ENCODE peak calls at places on chromosomes 4 and X, in nine cellular contexts. J, R, Q, P, U, Y, S, T and W are unnamed samples.

GRCh38 chr4:45442466-45442865 is 681.4 kb downstream of the GABRG1 start:
- DNase-seq in Y (no peak), Q (no peak), S (no peak), U (no peak), J (no peak), T (no peak), P (no peak), R (no peak), W (no peak)

GRCh38 chr4:172515266-172515879 is 653.2 kb upstream of the GALNT7 start:
- DNase-seq in U (no peak), P (no peak), J (no peak), R (no peak), T (no peak), S (no peak), Q (no peak), Y (no peak), W (no peak)

GRCh38 chrX:102154218-102154860 is 1.4 kb downstream of the BEX5 start:
- DNase-seq in U (no peak), Q (no peak), S (no peak), J (no peak), Y (peak), P (no peak), T (peak), R (peak), W (no peak)

GRCh38 chr4:95038791-95039190 is 281.0 kb downstream of the BMPR1B start:
- DNase-seq in Y (no peak), T (no peak), U (no peak), S (no peak), J (no peak), Q (no peak), R (no peak), P (no peak), W (no peak)

GRCh38 chr4:10554694-10555093 is 97.5 kb upstream of the ZNF518B start:
- DNase-seq in T (peak), Y (peak), S (peak), J (peak), U (peak), P (no peak), Q (peak), R (no peak), W (no peak)

GRCh38 chr4:121072080-121072835 is at the start of gene NDNF:
- DNase-seq in J (no peak), S (peak), P (peak), Y (peak), T (peak), R (peak), U (no peak), Q (peak), W (peak)

GRCh38 chr4:38868055-38868965 is 704 bp downstream of the FAM114A1 start:
- DNase-seq in R (peak), S (peak), Q (peak), Y (peak), T (no peak), P (peak), U (no peak), J (no peak), W (peak)

GRCh38 chrX:109862386-109862910 is 129.4 kb upstream of the ACSL4 start:
- DNase-seq in Y (no peak), P (no peak), T (no peak), U (no peak), S (peak), Q (no peak), J (no peak), R (no peak), W (no peak)

GRCh38 chr4:102230194-102230593 is 115.1 kb downstream of the SLC39A8 start:
- DNase-seq in Y (no peak), J (no peak), P (no peak), R (no peak), Q (no peak), T (no peak), S (no peak), U (no peak), W (no peak)

GRCh38 chr4:30718889-30719252 is 1.3 kb upstream of the PCDH7 start:
- DNase-seq in Q (no peak), S (peak), Y (no peak), P (peak), R (no peak), T (no peak), J (no peak), U (no peak), W (no peak)

GRCh38 chr4:105944535-105944934 is 49.3 kb downstream of the NPNT start:
- DNase-seq in P (no peak), Y (no peak), Q (no peak), J (no peak), U (no peak), T (no peak), S (peak), R (no peak), W (no peak)